ENCODE peak calls at places on chromosomes 7 and 10, in nine cellular contexts. S, A, L, V, R, T, P, C and W are unnamed samples.

GRCh38 chr7:98294798-98295382 is 13.4 kb downstream of the BRI3 start:
- DNase-seq in S (peak), A (peak), L (peak), V (peak), R (peak), T (no peak), P (peak), C (peak), W (peak)

GRCh38 chr10:18214692-18215563 is 74.7 kb downstream of the CACNB2 start:
- DNase-seq in S (no peak), A (peak), L (peak), V (peak), R (peak), T (no peak), P (peak), C (peak), W (peak)

GRCh38 chr7:158735935-158736334 is 31.3 kb upstream of the NCAPG2 start:
- DNase-seq in S (no peak), A (no peak), L (no peak), V (no peak), R (no peak), T (no peak), P (no peak), C (no peak), W (no peak)

GRCh38 chr7:6320791-6321190 is 48.4 kb upstream of the CYTH3 start:
- DNase-seq in S (no peak), A (no peak), L (no peak), V (no peak), R (no peak), T (no peak), P (no peak), C (no peak), W (no peak)

GRCh38 chr7:92053312-92053711 is 81.0 kb downstream of the CYP51A1 start:
- DNase-seq in S (no peak), A (no peak), L (no peak), V (no peak), R (no peak), T (no peak), P (no peak), C (no peak), W (no peak)

GRCh38 chr7:12111461-12112405 is 99.4 kb upstream of the TMEM106B start:
- DNase-seq in S (no peak), A (peak), L (peak), V (peak), R (peak), T (no peak), P (peak), C (no peak), W (no peak)

GRCh38 chr10:125014984-125015944 is 73.3 kb downstream of the ZRANB1 start:
- DNase-seq in S (peak), A (no peak), L (peak), V (no peak), R (no peak), T (no peak), P (peak), C (no peak), W (no peak)

GRCh38 chr10:125788156-125789034 is 12.8 kb upstream of the MMP21 start:
- DNase-seq in S (no peak), A (no peak), L (no peak), V (peak), R (no peak), T (no peak), P (no peak), C (no peak), W (no peak)

GRCh38 chr7:99036531-99037175 is 107.3 kb downstream of the SMURF1 start:
- DNase-seq in S (no peak), A (no peak), L (peak), V (peak), R (peak), T (peak), P (peak), C (peak), W (peak)

GRCh38 chr7:10225265-10225664 is 748.4 kb upstream of the PHF14 start:
- DNase-seq in S (no peak), A (no peak), L (no peak), V (no peak), R (peak), T (no peak), P (no peak), C (no peak), W (no peak)

GRCh38 chr10:89151857-89152256 is 55.3 kb downstream of the CH25H start:
- DNase-seq in S (no peak), A (no peak), L (no peak), V (no peak), R (no peak), T (no peak), P (peak), C (no peak), W (no peak)

GRCh38 chr7:47244692-47245091 is 337.2 kb downstream of the TNS3 start:
- DNase-seq in S (no peak), A (no peak), L (no peak), V (no peak), R (no peak), T (no peak), P (no peak), C (no peak), W (no peak)

GRCh38 chr7:69367785-69368184 is 230.5 kb upstream of the AUTS2 start:
- DNase-seq in S (no peak), A (no peak), L (no peak), V (no peak), R (no peak), T (no peak), P (no peak), C (no peak), W (no peak)

GRCh38 chr7:29494350-29494749 is 69.3 kb upstream of the PRR15 start:
- DNase-seq in S (no peak), A (no peak), L (peak), V (no peak), R (no peak), T (no peak), P (peak), C (no peak), W (peak)

GRCh38 chr7:156368459-156368858 is 272.1 kb upstream of the RNF32 start:
- DNase-seq in S (no peak), A (no peak), L (no peak), V (no peak), R (no peak), T (no peak), P (no peak), C (no peak), W (no peak)

GRCh38 chr10:30542001-30542861 is 87.3 kb downstream of the LYZL2 start:
- DNase-seq in S (no peak), A (no peak), L (no peak), V (no peak), R (no peak), T (no peak), P (no peak), C (no peak), W (peak)

GRCh38 chr7:3200504-3200903 is 100.5 kb upstream of the SDK1 start:
- DNase-seq in S (no peak), A (no peak), L (peak), V (peak), R (peak), T (no peak), P (peak), C (peak), W (no peak)

GRCh38 chr7:117755136-117755535 is 118.1 kb downstream of the CTTNBP2 start:
- DNase-seq in S (no peak), A (no peak), L (no peak), V (no peak), R (peak), T (no peak), P (no peak), C (no peak), W (no peak)

GRCh38 chr10:126387931-126388911 is at the start of gene ADAM12:
- DNase-seq in S (peak), A (no peak), L (peak), V (peak), R (peak), T (no peak), P (peak), C (peak), W (peak)

GRCh38 chr10:88059176-88059575 is 195.8 kb downstream of the PTEN start:
- DNase-seq in S (no peak), A (no peak), L (no peak), V (no peak), R (no peak), T (no peak), P (no peak), C (no peak), W (no peak)

GRCh38 chr10:59839576-59839975 is 66.8 kb downstream of the CCDC6 start:
- DNase-seq in S (no peak), A (no peak), L (peak), V (no peak), R (no peak), T (no peak), P (no peak), C (peak), W (peak)

GRCh38 chr7:22433710-22434460 is 66.1 kb downstream of the STEAP1B start:
- DNase-seq in S (peak), A (no peak), L (peak), V (peak), R (peak), T (peak), P (peak), C (peak), W (peak)

GRCh38 chr10:8060010-8060703 is 5.7 kb downstream of the GATA3 start:
- DNase-seq in S (no peak), A (no peak), L (no peak), V (no peak), R (peak), T (no peak), P (peak), C (no peak), W (peak)

GRCh38 chr10:87931836-87932230 is 68.4 kb downstream of the PTEN start:
- DNase-seq in S (no peak), A (no peak), L (no peak), V (no peak), R (no peak), T (no peak), P (peak), C (no peak), W (peak)

GRCh38 chr7:1966631-1967200 is 266.0 kb downstream of the MAD1L1 start:
- DNase-seq in S (no peak), A (no peak), L (no peak), V (no peak), R (no peak), T (no peak), P (no peak), C (no peak), W (no peak)

GRCh38 chr7:50531401-50531906 is 33.8 kb downstream of the DDC start:
- DNase-seq in S (no peak), A (no peak), L (no peak), V (no peak), R (peak), T (no peak), P (peak), C (no peak), W (no peak)

GRCh38 chr7:148708026-148708685 is 9.5 kb downstream of the CUL1 start:
- DNase-seq in S (no peak), A (no peak), L (no peak), V (no peak), R (peak), T (no peak), P (no peak), C (no peak), W (no peak)

GRCh38 chr7:27096756-27097514 is 1.1 kb upstream of the HOXA1 start:
- DNase-seq in S (no peak), A (no peak), L (no peak), V (no peak), R (peak), T (no peak), P (peak), C (no peak), W (peak)

GRCh38 chr10:88033793-88034192 is 170.4 kb downstream of the PTEN start:
- DNase-seq in S (no peak), A (no peak), L (no peak), V (no peak), R (peak), T (no peak), P (no peak), C (no peak), W (no peak)

GRCh38 chr7:96691692-96692091 is 18.0 kb downstream of the SEM1 start:
- DNase-seq in S (no peak), A (no peak), L (no peak), V (no peak), R (no peak), T (no peak), P (no peak), C (no peak), W (no peak)

GRCh38 chr10:1362589-1363465 is 306.6 kb downstream of the WDR37 start:
- DNase-seq in S (no peak), A (no peak), L (no peak), V (no peak), R (no peak), T (no peak), P (no peak), C (no peak), W (no peak)

GRCh38 chr7:97006146-97006950 is 995 bp downstream of the DLX6 start:
- DNase-seq in S (no peak), A (peak), L (peak), V (peak), R (peak), T (no peak), P (peak), C (no peak), W (no peak)

GRCh38 chr7:127667017-127667670 is 15.2 kb downstream of the SND1 start:
- DNase-seq in S (no peak), A (no peak), L (peak), V (no peak), R (no peak), T (no peak), P (peak), C (no peak), W (peak)

DNA sequence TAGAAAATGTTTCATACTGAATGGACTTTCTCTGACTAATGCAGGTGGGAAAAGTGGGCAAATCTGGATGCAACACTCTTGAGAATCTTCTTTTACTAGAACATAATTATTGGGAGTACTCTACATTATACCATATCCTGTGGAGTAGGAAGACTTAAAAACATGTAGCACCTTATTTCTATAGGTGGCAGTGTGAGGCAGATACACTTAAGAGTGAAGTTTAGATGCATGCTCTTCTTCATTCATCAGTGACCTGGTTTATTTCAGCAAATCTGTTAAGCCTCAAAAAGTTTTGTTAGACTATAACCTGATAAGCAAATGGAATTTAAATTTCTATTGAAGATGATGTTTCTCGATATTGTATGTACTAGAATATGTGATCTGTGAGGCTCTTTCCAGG is 1087.1 kb upstream of the LRRN3 start:
- DNase-seq in S (no peak), A (no peak), L (no peak), V (no peak), R (no peak), T (no peak), P (no peak), C (no peak), W (no peak)
- TF ChIP-seq CTCF in S (no peak), A (no peak), L (no peak), V (no peak), R (peak), T (no peak), P (no peak), C (no peak), W (no peak)

GRCh38 chr7:265998-266850 is 23.7 kb upstream of the FOXL3 start:
- DNase-seq in S (no peak), A (no peak), L (no peak), V (no peak), R (no peak), T (no peak), P (no peak), C (no peak), W (no peak)

GRCh38 chr7:264541-265191 is 25.3 kb upstream of the FOXL3 start:
- DNase-seq in S (no peak), A (no peak), L (no peak), V (no peak), R (no peak), T (no peak), P (no peak), C (no peak), W (no peak)

GRCh38 chr7:265192-265997 is 24.6 kb upstream of the FOXL3 start:
- DNase-seq in S (no peak), A (no peak), L (no peak), V (no peak), R (no peak), T (no peak), P (peak), C (no peak), W (no peak)

GRCh38 chr7:268991-269390 is 21.0 kb upstream of the FOXL3 start:
- DNase-seq in S (no peak), A (no peak), L (no peak), V (no peak), R (no peak), T (no peak), P (no peak), C (no peak), W (no peak)

GRCh38 chr7:266851-267840 is 22.8 kb upstream of the FOXL3 start:
- DNase-seq in S (no peak), A (no peak), L (no peak), V (no peak), R (peak), T (no peak), P (no peak), C (no peak), W (no peak)
- TF ChIP-seq CTCF in S (no peak), A (peak), L (peak), V (no peak), R (peak), T (no peak), P (no peak), C (peak), W (peak)

GRCh38 chr7:100075418-100075817 is 6.1 kb downstream of the ZNF3 start:
- DNase-seq in S (no peak), A (no peak), L (no peak), V (no peak), R (no peak), T (no peak), P (no peak), C (no peak), W (no peak)
- TF ChIP-seq CTCF in S (no peak), A (no peak), L (no peak), V (no peak), R (no peak), T (no peak), P (no peak), C (no peak), W (no peak)

GRCh38 chr10:132793871-132794849 is 8.2 kb upstream of the NKX6-2 start:
- DNase-seq in S (no peak), A (no peak), L (no peak), V (no peak), R (peak), T (no peak), P (peak), C (no peak), W (no peak)
- TF ChIP-seq CTCF in S (no peak), A (no peak), L (no peak), V (no peak), R (no peak), T (no peak), P (no peak), C (no peak), W (peak)

GRCh38 chr7:112571852-112572607 is 91.2 kb downstream of the LSMEM1 start:
- DNase-seq in S (no peak), A (no peak), L (no peak), V (no peak), R (peak), T (no peak), P (no peak), C (no peak), W (no peak)
- TF ChIP-seq CTCF in S (no peak), A (no peak), L (no peak), V (no peak), R (peak), T (no peak), P (no peak), C (peak), W (no peak)

GRCh38 chr7:131346885-131347592 is 19.4 kb downstream of the MKLN1 start:
- DNase-seq in S (no peak), A (no peak), L (no peak), V (no peak), R (peak), T (no peak), P (no peak), C (no peak), W (no peak)

GRCh38 chr7:131355917-131356777 is 28.5 kb downstream of the MKLN1 start:
- DNase-seq in S (no peak), A (no peak), L (peak), V (no peak), R (no peak), T (no peak), P (peak), C (no peak), W (no peak)

GRCh38 chr7:131354390-131354789 is 26.7 kb downstream of the MKLN1 start:
- DNase-seq in S (no peak), A (no peak), L (no peak), V (no peak), R (no peak), T (no peak), P (no peak), C (no peak), W (no peak)

GRCh38 chr7:131357282-131357880 is 29.7 kb downstream of the MKLN1 start:
- DNase-seq in S (no peak), A (no peak), L (no peak), V (no peak), R (no peak), T (no peak), P (no peak), C (no peak), W (no peak)

GRCh38 chr7:131352032-131352431 is 24.4 kb downstream of the MKLN1 start:
- DNase-seq in S (no peak), A (no peak), L (no peak), V (no peak), R (no peak), T (no peak), P (no peak), C (no peak), W (no peak)
- TF ChIP-seq CTCF in S (no peak), A (no peak), L (no peak), V (no peak), R (no peak), T (no peak), P (no peak), C (no peak), W (no peak)